ENCODE peak calls at places on chromosome 14, in four cellular contexts. H is heart left ventricle; T is astrocyte; P is CD8-positive, alpha-beta T cell. N is an unnamed sample.
A peak's percentile ranks its signal among the peaks of the same experiment; 100 is the strongest.

GRCh38 chr14:91417983-91418386 is 365 bp upstream of the CCDC88C start:
- DNase-seq in H (no peak), T (no peak), P (peak; percentile 61), N (peak; percentile 42)

GRCh38 chr14:100191584-100192249 is 32.3 kb upstream of the DEGS2 start:
- DNase-seq in H (peak; percentile 41), T (no peak), P (no peak), N (no peak)

GRCh38 chr14:90604356-90604755 is 207.5 kb downstream of the CALM1 start:
- DNase-seq in H (no peak), T (peak; percentile 56), P (no peak), N (no peak)

GRCh38 chr14:51895425-51895824 is 35.0 kb downstream of the GNG2 start:
- DNase-seq in H (no peak), T (no peak), P (no peak), N (no peak)

GRCh38 chr14:99540196-99541032 is 59.2 kb downstream of the CCNK start:
- DNase-seq in H (no peak), T (no peak), P (no peak), N (no peak)

GRCh38 chr14:44505588-44505987 is 1.5 kb downstream of the FSCB start:
- DNase-seq in H (no peak), T (no peak), P (no peak), N (no peak)

GRCh38 chr14:62409909-62410308 is 635.3 kb downstream of the KCNH5 start:
- DNase-seq in H (no peak), T (peak; percentile 66), P (no peak), N (no peak)

GRCh38 chr14:95314609-95315008 is 5.1 kb downstream of the CLMN start:
- DNase-seq in H (no peak), T (no peak), P (no peak), N (no peak)

GRCh38 chr14:65065719-65066118 is 36.6 kb downstream of the MAX start:
- DNase-seq in H (no peak), T (no peak), P (no peak), N (no peak)

GRCh38 chr14:61326847-61327246 is 5.5 kb downstream of the PRKCH start:
- DNase-seq in H (peak; percentile 88), T (no peak), P (no peak), N (peak; percentile 52)
- TF ChIP-seq CTCF in H (no peak), T (no peak), P (no peak), N (no peak)

DNA sequence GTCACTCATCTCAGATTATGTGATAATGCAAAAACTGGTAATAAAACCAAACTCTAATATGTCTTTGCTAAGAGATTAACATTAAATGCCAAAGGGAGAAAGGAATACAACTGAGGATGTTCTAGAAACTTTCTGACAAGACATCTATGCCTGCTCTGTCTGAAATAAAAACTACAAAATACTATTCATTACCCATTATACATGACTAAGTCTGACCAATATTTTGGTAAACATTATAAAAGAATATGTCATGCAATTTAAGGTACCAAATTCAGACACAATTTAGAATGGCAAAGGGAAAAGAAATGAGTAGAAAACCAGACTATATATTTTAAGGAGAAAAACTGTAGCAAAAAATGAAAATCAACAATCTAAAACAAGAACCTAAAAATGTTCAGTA is 39.5 kb downstream of the UBR7 start:
- DNase-seq in H (no peak), T (no peak), P (no peak), N (no peak)
- H3K36me3 ChIP-seq in H (peaks cover 94% of the 10 kb centered on the region), T (peaks cover 31% of the 10 kb centered on the region), P (peaks cover 10% of the 10 kb centered on the region), N (peaks cover 15% of the 10 kb centered on the region)

GRCh38 chr14:68664225-68664681 is 128.6 kb downstream of the ZFP36L1 start:
- DNase-seq in H (no peak), T (no peak), P (peak; percentile 8), N (no peak)
- TF ChIP-seq CTCF in H (no peak), T (no peak), P (no peak), N (no peak)

DNA sequence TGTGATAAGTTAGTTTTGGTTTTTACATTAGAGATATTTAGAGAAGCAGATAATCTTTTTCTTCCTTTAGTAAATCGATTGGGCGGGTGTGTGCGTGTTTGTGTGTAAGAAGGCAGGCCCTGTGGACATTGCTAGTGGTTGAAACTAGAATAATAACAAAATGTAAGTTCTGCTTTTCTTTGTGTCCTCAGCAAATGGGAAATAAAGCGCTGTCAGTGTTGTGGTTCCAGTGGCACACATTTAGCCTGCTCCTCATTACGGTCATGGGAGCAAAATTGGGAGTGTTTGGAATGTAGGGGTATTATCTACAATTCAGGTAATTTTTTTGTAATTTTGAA is 20.6 kb upstream of the SCFD1 start:
- DNase-seq in H (no peak), T (no peak), P (no peak), N (no peak)
- H3K36me3 ChIP-seq in H (peaks cover 91% of the 10 kb centered on the region), T (peaks cover 29% of the 10 kb centered on the region), P (peaks cover 27% of the 10 kb centered on the region), N (peaks cover 28% of the 10 kb centered on the region)

GRCh38 chr14:105473677-105474477 is 744 bp upstream of the CRIP2 start:
- DNase-seq in H (peak; percentile 98), T (peak; percentile 76), P (peak; percentile 76), N (peak; percentile 86)

GRCh38 chr14:105473033-105473676 is 1.5 kb upstream of the CRIP2 start:
- DNase-seq in H (peak; percentile 57), T (no peak), P (no peak), N (no peak)

GRCh38 chr14:105470812-105471771 is 3.5 kb upstream of the CRIP2 start:
- DNase-seq in H (peak; percentile 84), T (no peak), P (no peak), N (no peak)

GRCh38 chr14:105471823-105472495 is 2.7 kb upstream of the CRIP2 start:
- DNase-seq in H (peak; percentile 69), T (no peak), P (no peak), N (no peak)

GRCh38 chr14:105472496-105472991 is 2.1 kb upstream of the CRIP2 start:
- DNase-seq in H (peak; percentile 85), T (no peak), P (no peak), N (peak; percentile 37)
- TF ChIP-seq CTCF in H (no peak), T (no peak), P (no peak), N (no peak)

DNA sequence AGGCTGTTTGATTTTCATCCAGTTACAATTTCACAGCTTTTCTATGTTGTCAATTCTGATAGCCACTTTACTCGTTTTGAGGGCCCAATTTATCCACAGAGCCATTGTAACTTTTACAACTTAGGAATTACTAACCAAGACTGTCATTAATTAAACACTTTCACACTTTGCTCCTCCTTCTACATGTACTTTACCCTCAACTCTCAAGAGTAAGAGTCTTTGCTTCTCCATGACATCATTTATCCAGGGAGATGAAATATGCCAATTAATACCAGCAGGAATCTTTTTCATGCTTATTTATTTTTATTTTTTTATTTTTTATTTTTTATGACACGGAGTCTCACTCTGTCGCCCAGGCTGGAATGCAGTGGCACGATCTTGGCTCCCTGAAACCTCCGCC is 13.5 kb downstream of the SLIRP start:
- DNase-seq in H (no peak), T (no peak), P (no peak), N (no peak)
- H3K36me3 ChIP-seq in H (peaks cover 100% of the 10 kb centered on the region), T (peaks cover 57% of the 10 kb centered on the region), P (peaks cover 33% of the 10 kb centered on the region), N (peaks cover 15% of the 10 kb centered on the region)